ENCODE peak calls at places on chromosomes 4 and X, in seven cellular contexts. O, W, T, Z, Y, E and C are unnamed samples.

GRCh38 chr4:82797591-82798081 is 960 bp downstream of the SCD5 start:
- DNase-seq in O (peak), W (no peak), T (peak), Z (no peak), Y (peak), E (no peak), C (peak)

GRCh38 chrX:140916891-140917290 is 85.5 kb upstream of the SPANXB1 start:
- DNase-seq in O (no peak), W (no peak), T (no peak), Z (no peak), Y (no peak), E (no peak), C (no peak)

GRCh38 chrX:84046403-84046984 is 141.5 kb downstream of the RPS6KA6 start:
- DNase-seq in O (peak), W (no peak), T (peak), Z (no peak), Y (no peak), E (peak), C (no peak)

GRCh38 chr4:141133146-141134006 is at the start of gene RNF150:
- DNase-seq in O (peak), W (peak), T (peak), Z (no peak), Y (peak), E (peak), C (peak)

GRCh38 chr4:710916-711315 is 5.3 kb downstream of the PCGF3 start:
- DNase-seq in O (no peak), W (no peak), T (no peak), Z (no peak), Y (no peak), E (no peak), C (no peak)

GRCh38 chr4:6011686-6012085 is 6.5 kb downstream of the C4orf50 start:
- DNase-seq in O (no peak), W (peak), T (no peak), Z (no peak), Y (no peak), E (no peak), C (no peak)

GRCh38 chr4:53622739-53623151 is 31.5 kb upstream of the LNX1 start:
- DNase-seq in O (peak), W (no peak), T (no peak), Z (no peak), Y (no peak), E (no peak), C (no peak)

GRCh38 chrX:103688949-103689348 is 2.5 kb upstream of the MORF4L2 start:
- DNase-seq in O (peak), W (no peak), T (no peak), Z (no peak), Y (no peak), E (peak), C (no peak)

GRCh38 chr4:76956961-76957738 is 7.6 kb downstream of the SEPTIN11 start:
- DNase-seq in O (no peak), W (no peak), T (no peak), Z (no peak), Y (no peak), E (no peak), C (no peak)

GRCh38 chrX:46208225-46208854 is 336.9 kb downstream of the ZNF674 start:
- DNase-seq in O (peak), W (no peak), T (no peak), Z (no peak), Y (no peak), E (no peak), C (no peak)

GRCh38 chr4:61374612-61374920 is 174.4 kb downstream of the ADGRL3 start:
- DNase-seq in O (peak), W (no peak), T (no peak), Z (no peak), Y (no peak), E (no peak), C (no peak)

GRCh38 chr4:168484626-168485025 is 4.3 kb upstream of the DDX60L start:
- DNase-seq in O (peak), W (no peak), T (no peak), Z (no peak), Y (no peak), E (no peak), C (no peak)

GRCh38 chr4:80361329-80361900 is 25.9 kb downstream of the CFAP299 start:
- DNase-seq in O (peak), W (no peak), T (no peak), Z (no peak), Y (no peak), E (peak), C (no peak)

GRCh38 chrX:148649145-148649645 is 148.8 kb downstream of the AFF2 start:
- DNase-seq in O (no peak), W (no peak), T (no peak), Z (no peak), Y (no peak), E (peak), C (no peak)

GRCh38 chrX:19870206-19870605 is 17.2 kb downstream of the SH3KBP1 start:
- DNase-seq in O (no peak), W (no peak), T (no peak), Z (no peak), Y (no peak), E (no peak), C (no peak)

GRCh38 chrX:100410083-100410590 is at the start of gene PCDH19:
- DNase-seq in O (peak), W (peak), T (peak), Z (no peak), Y (peak), E (no peak), C (peak)

GRCh38 chr4:110196871-110197420 is 1.5 kb downstream of the ELOVL6 start:
- DNase-seq in O (peak), W (peak), T (peak), Z (peak), Y (peak), E (peak), C (peak)

GRCh38 chr4:1033840-1034551 is 22.6 kb downstream of the FGFRL1 start:
- DNase-seq in O (peak), W (no peak), T (no peak), Z (no peak), Y (peak), E (no peak), C (no peak)

GRCh38 chrX:2500091-2500680 is 590 bp downstream of the DHRSX start:
- DNase-seq in O (peak), W (no peak), T (peak), Z (peak), Y (peak), E (peak), C (peak)

GRCh38 chr4:78409612-78410202 is 141.9 kb upstream of the ANXA3 start:
- DNase-seq in O (no peak), W (no peak), T (no peak), Z (no peak), Y (no peak), E (no peak), C (no peak)

GRCh38 chrX:37993857-37994619 is 12.3 kb upstream of the SYTL5 start:
- DNase-seq in O (no peak), W (peak), T (no peak), Z (peak), Y (no peak), E (peak), C (no peak)

GRCh38 chr4:16056681-16057400 is 27.0 kb downstream of the PROM1 start:
- DNase-seq in O (no peak), W (no peak), T (no peak), Z (no peak), Y (peak), E (no peak), C (no peak)

GRCh38 chr4:27684501-27685077 is 823.9 kb downstream of the STIM2 start:
- DNase-seq in O (peak), W (peak), T (peak), Z (no peak), Y (no peak), E (peak), C (peak)

GRCh38 chr4:52376107-52376704 is 282.9 kb downstream of the USP46 start:
- DNase-seq in O (peak), W (peak), T (peak), Z (no peak), Y (no peak), E (peak), C (no peak)

GRCh38 chr4:161936625-161937133 is 227.1 kb downstream of the FSTL5 start:
- DNase-seq in O (peak), W (no peak), T (no peak), Z (no peak), Y (no peak), E (no peak), C (no peak)

GRCh38 chrX:17697191-17697590 is 40.1 kb upstream of the SCML1 start:
- DNase-seq in O (peak), W (no peak), T (no peak), Z (no peak), Y (no peak), E (no peak), C (no peak)

GRCh38 chrX:13428055-13428786 is 108.4 kb upstream of the ATXN3L start:
- DNase-seq in O (peak), W (no peak), T (no peak), Z (no peak), Y (no peak), E (no peak), C (no peak)

GRCh38 chr4:112509243-112510190 is 6.5 kb downstream of the NEUROG2 start:
- DNase-seq in O (no peak), W (no peak), T (peak), Z (no peak), Y (no peak), E (peak), C (peak)